ENCODE peak calls at places on chromosomes 13 and 19, in nine cellular contexts. One of them, this sample, is unnamed.

GRCh38 chr13:44879452-44880058 is 109.7 kb downstream of the NUFIP1 start:
- DNase-seq in PC-3: peak; percentile 50
- DNase-seq in IMR-90: peak; percentile 64
- DNase-seq in neural progenitor cell: no peak
- DNase-seq in H9: no peak
- DNase-seq in HepG2: no peak
- DNase-seq in endothelial cell of umbilical vein: peak; percentile 48
- DNase-seq in GM23248: peak; percentile 73
- DNase-seq in Karpas-422: peak; percentile 71
- DNase-seq in this sample: peak; percentile 48

GRCh38 chr19:53507523-53508442 is 30.2 kb upstream of the ZNF331 start:
- DNase-seq in PC-3: peak; percentile 20
- DNase-seq in IMR-90: peak; percentile 41
- DNase-seq in neural progenitor cell: no peak
- DNase-seq in H9: no peak
- DNase-seq in HepG2: peak; percentile 95
- DNase-seq in endothelial cell of umbilical vein: no peak
- DNase-seq in GM23248: no peak
- DNase-seq in Karpas-422: no peak
- DNase-seq in this sample: no peak

GRCh38 chr13:110680852-110681251 is 25.1 kb downstream of the CARS2 start:
- DNase-seq in PC-3: peak; percentile 26
- DNase-seq in IMR-90: no peak
- DNase-seq in neural progenitor cell: peak; percentile 46
- DNase-seq in H9: peak; percentile 62
- DNase-seq in HepG2: peak; percentile 41
- DNase-seq in endothelial cell of umbilical vein: peak; percentile 20
- DNase-seq in GM23248: peak; percentile 51
- DNase-seq in Karpas-422: peak; percentile 79
- DNase-seq in this sample: no peak

GRCh38 chr13:41562083-41562482 is 104.7 kb downstream of the RGCC start:
- DNase-seq in PC-3: no peak
- DNase-seq in IMR-90: peak; percentile 92
- DNase-seq in neural progenitor cell: no peak
- DNase-seq in H9: no peak
- DNase-seq in HepG2: no peak
- DNase-seq in endothelial cell of umbilical vein: peak; percentile 49
- DNase-seq in GM23248: peak; percentile 96
- DNase-seq in Karpas-422: no peak
- DNase-seq in this sample: peak; percentile 93

GRCh38 chr19:29431332-29431731 is 94.5 kb upstream of the VSTM2B start:
- DNase-seq in PC-3: no peak
- DNase-seq in IMR-90: no peak
- DNase-seq in neural progenitor cell: no peak
- DNase-seq in H9: no peak
- DNase-seq in HepG2: no peak
- DNase-seq in endothelial cell of umbilical vein: no peak
- DNase-seq in GM23248: no peak
- DNase-seq in Karpas-422: no peak
- DNase-seq in this sample: no peak

GRCh38 chr13:21670006-21670882 is 629 bp upstream of the FGF9 start:
- DNase-seq in PC-3: no peak
- DNase-seq in IMR-90: peak; percentile 48
- DNase-seq in neural progenitor cell: peak; percentile 87
- DNase-seq in H9: peak; percentile 72
- DNase-seq in HepG2: no peak
- DNase-seq in endothelial cell of umbilical vein: peak; percentile 54
- DNase-seq in GM23248: peak; percentile 67
- DNase-seq in Karpas-422: peak; percentile 91
- DNase-seq in this sample: peak; percentile 46

GRCh38 chr19:21824679-21825078 is 11.3 kb downstream of the ZNF43 start:
- DNase-seq in PC-3: no peak
- DNase-seq in IMR-90: peak; percentile 47
- DNase-seq in neural progenitor cell: no peak
- DNase-seq in H9: no peak
- DNase-seq in HepG2: no peak
- DNase-seq in endothelial cell of umbilical vein: no peak
- DNase-seq in GM23248: no peak
- DNase-seq in Karpas-422: no peak
- DNase-seq in this sample: peak; percentile 14

GRCh38 chr13:24228852-24229458 is 68.4 kb downstream of the SPATA13 start:
- DNase-seq in PC-3: peak; percentile 74
- DNase-seq in IMR-90: peak; percentile 81
- DNase-seq in neural progenitor cell: peak; percentile 75
- DNase-seq in H9: no peak
- DNase-seq in HepG2: peak; percentile 65
- DNase-seq in endothelial cell of umbilical vein: peak; percentile 67
- DNase-seq in GM23248: peak; percentile 79
- DNase-seq in Karpas-422: peak; percentile 80
- DNase-seq in this sample: peak; percentile 51

GRCh38 chr13:23889598-23890224 is 511 bp upstream of the MIPEP start:
- DNase-seq in PC-3: peak; percentile 21
- DNase-seq in IMR-90: no peak
- DNase-seq in neural progenitor cell: peak; percentile 46
- DNase-seq in H9: no peak
- DNase-seq in HepG2: no peak
- DNase-seq in endothelial cell of umbilical vein: no peak
- DNase-seq in GM23248: peak; percentile 65
- DNase-seq in Karpas-422: peak; percentile 78
- DNase-seq in this sample: peak; percentile 15

GRCh38 chr13:91078093-91078679 is 269.3 kb upstream of the MIR17HG start:
- DNase-seq in PC-3: peak; percentile 21
- DNase-seq in IMR-90: no peak
- DNase-seq in neural progenitor cell: peak; percentile 16
- DNase-seq in H9: no peak
- DNase-seq in HepG2: no peak
- DNase-seq in endothelial cell of umbilical vein: peak; percentile 5
- DNase-seq in GM23248: peak; percentile 1
- DNase-seq in Karpas-422: peak; percentile 59
- DNase-seq in this sample: no peak

GRCh38 chr13:58476176-58476575 is 844.6 kb downstream of the PCDH17 start:
- DNase-seq in PC-3: no peak
- DNase-seq in IMR-90: no peak
- DNase-seq in neural progenitor cell: peak; percentile 45
- DNase-seq in H9: peak; percentile 28
- DNase-seq in HepG2: no peak
- DNase-seq in endothelial cell of umbilical vein: no peak
- DNase-seq in GM23248: no peak
- DNase-seq in Karpas-422: no peak
- DNase-seq in this sample: no peak

GRCh38 chr19:14187586-14187985 is 18.4 kb downstream of the ADGRL1 start:
- DNase-seq in PC-3: no peak
- DNase-seq in IMR-90: no peak
- DNase-seq in neural progenitor cell: no peak
- DNase-seq in H9: no peak
- DNase-seq in HepG2: no peak
- DNase-seq in endothelial cell of umbilical vein: no peak
- DNase-seq in GM23248: no peak
- DNase-seq in Karpas-422: no peak
- DNase-seq in this sample: no peak

GRCh38 chr13:110006304-110006703 is 219.9 kb upstream of the IRS2 start:
- DNase-seq in PC-3: peak; percentile 94
- DNase-seq in IMR-90: peak; percentile 32
- DNase-seq in neural progenitor cell: no peak
- DNase-seq in H9: no peak
- DNase-seq in HepG2: no peak
- DNase-seq in endothelial cell of umbilical vein: no peak
- DNase-seq in GM23248: peak; percentile 76
- DNase-seq in Karpas-422: peak; percentile 19
- DNase-seq in this sample: peak; percentile 83

GRCh38 chr13:25916119-25916518 is 135.7 kb downstream of the SHISA2 start:
- DNase-seq in PC-3: no peak
- DNase-seq in IMR-90: no peak
- DNase-seq in neural progenitor cell: no peak
- DNase-seq in H9: no peak
- DNase-seq in HepG2: no peak
- DNase-seq in endothelial cell of umbilical vein: no peak
- DNase-seq in GM23248: no peak
- DNase-seq in Karpas-422: no peak
- DNase-seq in this sample: no peak

GRCh38 chr13:113589251-113589960 is 4.9 kb downstream of the TFDP1 start:
- DNase-seq in PC-3: no peak
- DNase-seq in IMR-90: no peak
- DNase-seq in neural progenitor cell: no peak
- DNase-seq in H9: no peak
- DNase-seq in HepG2: no peak
- DNase-seq in endothelial cell of umbilical vein: no peak
- DNase-seq in GM23248: no peak
- DNase-seq in Karpas-422: no peak
- DNase-seq in this sample: no peak

GRCh38 chr19:1472227-1473055 is 6.6 kb downstream of the C19orf25 start:
- DNase-seq in PC-3: no peak
- DNase-seq in IMR-90: no peak
- DNase-seq in neural progenitor cell: no peak
- DNase-seq in H9: no peak
- DNase-seq in HepG2: no peak
- DNase-seq in endothelial cell of umbilical vein: no peak
- DNase-seq in GM23248: no peak
- DNase-seq in Karpas-422: no peak
- DNase-seq in this sample: no peak

GRCh38 chr19:475360-475759 is 14.5 kb upstream of the SHC2 start:
- DNase-seq in PC-3: no peak
- DNase-seq in IMR-90: no peak
- DNase-seq in neural progenitor cell: no peak
- DNase-seq in H9: no peak
- DNase-seq in HepG2: no peak
- DNase-seq in endothelial cell of umbilical vein: no peak
- DNase-seq in GM23248: no peak
- DNase-seq in Karpas-422: no peak
- DNase-seq in this sample: no peak

GRCh38 chr19:35565016-35565856 is 1.8 kb upstream of the ATP4A start:
- DNase-seq in PC-3: no peak
- DNase-seq in IMR-90: no peak
- DNase-seq in neural progenitor cell: no peak
- DNase-seq in H9: no peak
- DNase-seq in HepG2: no peak
- DNase-seq in endothelial cell of umbilical vein: no peak
- DNase-seq in GM23248: no peak
- DNase-seq in Karpas-422: no peak
- DNase-seq in this sample: no peak

GRCh38 chr13:30340367-30341184 is 33.2 kb upstream of the KATNAL1 start:
- DNase-seq in PC-3: peak; percentile 58
- DNase-seq in IMR-90: peak; percentile 89
- DNase-seq in neural progenitor cell: no peak
- DNase-seq in H9: no peak
- DNase-seq in HepG2: no peak
- DNase-seq in endothelial cell of umbilical vein: no peak
- DNase-seq in GM23248: peak; percentile 97
- DNase-seq in Karpas-422: no peak
- DNase-seq in this sample: peak; percentile 79
- H2AFZ ChIP-seq in PC-3: no peak overlapping the region
- H2AFZ ChIP-seq in IMR-90: peak overlapping the region; percentile 85
- H2AFZ ChIP-seq in neural progenitor cell: no peak overlapping the region
- H2AFZ ChIP-seq in H9: no peak overlapping the region
- H2AFZ ChIP-seq in HepG2: no peak overlapping the region
- H2AFZ ChIP-seq in endothelial cell of umbilical vein: no peak overlapping the region
- H2AFZ ChIP-seq in GM23248: peak overlapping the region; percentile 67
- H2AFZ ChIP-seq in Karpas-422: no peak overlapping the region
- H2AFZ ChIP-seq in this sample: peak overlapping the region; percentile 43

DNA sequence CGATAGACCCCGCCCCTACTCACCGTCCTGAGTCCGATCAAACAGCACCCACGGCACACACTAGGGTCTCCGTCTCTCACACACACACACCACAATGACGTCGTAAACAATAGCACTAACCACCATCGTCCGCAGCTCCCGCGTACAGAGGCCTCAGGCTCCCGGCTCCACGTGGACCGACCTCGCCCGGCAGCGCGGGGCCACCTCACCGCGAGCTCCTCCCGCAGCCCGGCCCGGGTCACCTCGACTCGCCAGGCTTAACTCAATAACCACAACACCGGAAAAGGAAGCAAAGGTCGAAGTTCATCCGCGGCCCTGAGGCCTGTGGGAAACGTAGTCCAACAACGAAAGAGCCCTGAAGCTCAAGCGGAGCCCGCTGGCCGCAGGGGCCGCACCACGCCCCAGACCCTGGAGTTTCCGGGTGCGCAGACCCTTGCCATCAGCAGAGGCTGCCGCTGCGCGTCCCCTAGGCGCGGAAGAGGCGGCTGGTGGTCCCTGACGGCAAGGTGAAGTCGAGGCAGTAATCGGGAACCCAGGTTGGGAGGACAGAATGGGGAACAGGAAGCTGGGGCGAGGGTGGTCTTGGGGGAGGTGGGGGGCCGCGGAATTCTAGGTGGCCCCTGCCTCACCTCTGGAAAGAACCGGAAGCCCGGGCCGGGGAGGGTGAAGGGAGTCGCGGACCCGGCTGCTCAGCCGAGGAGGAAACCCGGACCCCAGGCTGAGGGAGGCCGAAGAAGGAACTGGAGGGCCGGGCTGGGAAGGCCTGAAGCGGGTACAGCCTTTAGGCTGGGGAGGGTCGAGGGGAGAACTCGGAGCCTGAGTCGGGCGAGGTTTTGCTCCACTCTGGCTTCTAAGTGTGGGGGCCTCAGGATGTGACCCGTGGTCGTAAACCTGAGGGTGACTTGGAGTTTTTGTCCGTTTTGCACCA is at the start of gene ZNF529:
- DNase-seq in PC-3: peak; percentile 81
- DNase-seq in IMR-90: peak; percentile 86
- DNase-seq in neural progenitor cell: peak; percentile 97
- DNase-seq in H9: peak; percentile 96
- DNase-seq in HepG2: peak; percentile 95
- DNase-seq in endothelial cell of umbilical vein: peak; percentile 94
- DNase-seq in GM23248: peak; percentile 94
- DNase-seq in Karpas-422: peak; percentile 96
- DNase-seq in this sample: peak; percentile 88
- H2AFZ ChIP-seq in PC-3: peak within 1 kb of the TSS; percentile 98
- H2AFZ ChIP-seq in IMR-90: peak within 1 kb of the TSS; percentile 98
- H2AFZ ChIP-seq in neural progenitor cell: peak within 1 kb of the TSS; percentile 92
- H2AFZ ChIP-seq in H9: no peak within 1 kb of the TSS
- H2AFZ ChIP-seq in HepG2: peak within 1 kb of the TSS; percentile 22
- H2AFZ ChIP-seq in endothelial cell of umbilical vein: peak within 1 kb of the TSS; percentile 30
- H2AFZ ChIP-seq in GM23248: peak within 1 kb of the TSS; percentile 92
- H2AFZ ChIP-seq in Karpas-422: peak within 1 kb of the TSS; percentile 86
- H2AFZ ChIP-seq in this sample: peak within 1 kb of the TSS; percentile 86

GRCh38 chr19:3048190-3048533 is 14.1 kb downstream of the TLE5 start:
- DNase-seq in PC-3: no peak
- DNase-seq in IMR-90: no peak
- DNase-seq in neural progenitor cell: no peak
- DNase-seq in H9: no peak
- DNase-seq in HepG2: no peak
- DNase-seq in endothelial cell of umbilical vein: no peak
- DNase-seq in GM23248: no peak
- DNase-seq in Karpas-422: no peak
- DNase-seq in this sample: no peak
- H2AFZ ChIP-seq in PC-3: no peak overlapping the region
- H2AFZ ChIP-seq in IMR-90: no peak overlapping the region
- H2AFZ ChIP-seq in neural progenitor cell: no peak overlapping the region
- H2AFZ ChIP-seq in H9: no peak overlapping the region
- H2AFZ ChIP-seq in HepG2: no peak overlapping the region
- H2AFZ ChIP-seq in endothelial cell of umbilical vein: no peak overlapping the region
- H2AFZ ChIP-seq in GM23248: peak overlapping the region; percentile 77
- H2AFZ ChIP-seq in Karpas-422: no peak overlapping the region
- H2AFZ ChIP-seq in this sample: no peak overlapping the region

DNA sequence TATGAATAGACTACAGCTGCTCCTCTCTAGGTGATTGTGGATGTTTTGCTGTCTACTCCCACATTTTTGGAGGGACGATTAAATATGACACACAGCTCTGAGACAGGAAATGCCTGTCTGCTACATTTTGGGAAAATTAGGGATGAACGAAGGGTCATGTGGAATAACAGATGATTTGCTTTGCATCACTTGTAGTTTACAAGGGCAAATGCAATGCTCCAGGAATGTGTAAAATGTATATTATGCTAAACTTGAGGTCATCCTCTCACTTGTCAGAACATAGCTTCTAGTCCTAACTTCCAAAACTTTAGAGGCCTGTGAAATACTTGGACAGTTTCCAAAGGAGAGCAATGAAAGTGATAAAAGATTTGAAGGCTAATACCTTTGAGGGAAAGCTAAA is 284.2 kb upstream of the DACH1 start:
- DNase-seq in PC-3: peak; percentile 24
- DNase-seq in IMR-90: no peak
- DNase-seq in neural progenitor cell: no peak
- DNase-seq in H9: no peak
- DNase-seq in HepG2: no peak
- DNase-seq in endothelial cell of umbilical vein: no peak
- DNase-seq in GM23248: no peak
- DNase-seq in Karpas-422: no peak
- DNase-seq in this sample: peak; percentile 92
- H2AFZ ChIP-seq in PC-3: peak overlapping the region; percentile 42
- H2AFZ ChIP-seq in IMR-90: no peak overlapping the region
- H2AFZ ChIP-seq in neural progenitor cell: no peak overlapping the region
- H2AFZ ChIP-seq in H9: no peak overlapping the region
- H2AFZ ChIP-seq in HepG2: no peak overlapping the region
- H2AFZ ChIP-seq in endothelial cell of umbilical vein: no peak overlapping the region
- H2AFZ ChIP-seq in GM23248: no peak overlapping the region
- H2AFZ ChIP-seq in Karpas-422: no peak overlapping the region
- H2AFZ ChIP-seq in this sample: no peak overlapping the region